ENCODE peak calls at places on chromosomes 12 and 14, in five cellular contexts. J is PC-9, W is GM23248, Q is GM23338, S is PC-3. A is an unnamed sample.

GRCh38 chr12:110745632-110746284 is 3.1 kb upstream of the PPP1CC start:
- DNase-seq in W (no peak), Q (no peak), S (no peak), J (no peak), A (no peak)

GRCh38 chr12:50187084-50187900 is 20.1 kb upstream of the CERS5 start:
- DNase-seq in W (peak; percentile 90), Q (no peak), J (no peak), S (no peak), A (no peak)

GRCh38 chr12:123532808-123533649 is 490 bp downstream of the RILPL1 start:
- DNase-seq in Q (peak; percentile 76), S (peak; percentile 17), W (peak; percentile 74), J (peak; percentile 37), A (peak; percentile 81)

GRCh38 chr14:36975834-36976233 is 196.6 kb downstream of the SLC25A21 start:
- DNase-seq in Q (no peak), S (peak; percentile 56), W (no peak), J (no peak), A (no peak)

GRCh38 chr12:11892065-11892391 is 178.7 kb upstream of the BCL2L14 start:
- DNase-seq in Q (peak; percentile 40), J (no peak), S (no peak), W (no peak), A (no peak)

GRCh38 chr14:105840266-105841021 is 314.1 kb downstream of the TMEM121 start:
- DNase-seq in W (no peak), Q (no peak), S (no peak), J (no peak), A (no peak)

GRCh38 chr12:5166976-5167375 is 123.3 kb downstream of the KCNA5 start:
- DNase-seq in S (peak; percentile 26), W (peak; percentile 88), J (no peak), Q (no peak), A (no peak)

GRCh38 chr12:76422878-76423438 is 74.7 kb upstream of the BBS10 start:
- DNase-seq in W (peak; percentile 64), S (peak; percentile 63), Q (no peak), J (no peak), A (no peak)

GRCh38 chr14:23750357-23750756 is 114.2 kb downstream of the DHRS2 start:
- DNase-seq in Q (no peak), S (no peak), W (no peak), J (no peak), A (no peak)

GRCh38 chr14:72653026-72653425 is 240.9 kb downstream of the DPF3 start:
- DNase-seq in J (no peak), S (no peak), W (peak; percentile 17), Q (no peak), A (no peak)

GRCh38 chr14:21302013-21302857 is 22.4 kb downstream of the RPGRIP1 start:
- DNase-seq in S (no peak), Q (no peak), W (no peak), J (no peak), A (no peak)

GRCh38 chr14:28299227-28299626 is 467.4 kb upstream of the FOXG1 start:
- DNase-seq in W (no peak), S (no peak), Q (no peak), J (no peak), A (no peak)

GRCh38 chr12:87021400-87021799 is 765.2 kb upstream of the MGAT4C start:
- DNase-seq in Q (no peak), J (no peak), W (no peak), S (no peak), A (no peak)

GRCh38 chr12:103634732-103635131 is 47.7 kb downstream of the STAB2 start:
- DNase-seq in W (no peak), Q (no peak), J (no peak), S (no peak), A (no peak)

GRCh38 chr14:52801014-52801708 is 9.8 kb upstream of the GNPNAT1 start:
- DNase-seq in Q (no peak), W (peak; percentile 95), J (no peak), S (peak; percentile 78), A (no peak)

GRCh38 chr12:4934651-4935050 is 24.9 kb downstream of the KCNA1 start:
- DNase-seq in W (peak; percentile 24), S (peak; percentile 30), Q (no peak), J (no peak), A (no peak)

GRCh38 chr14:23093993-23094665 is 807 bp downstream of the ACIN1 start:
- DNase-seq in J (no peak), W (peak; percentile 30), S (no peak), Q (peak; percentile 96), A (no peak)

GRCh38 chr12:121248611-121249010 is 38.7 kb downstream of the P2RX4 start:
- DNase-seq in W (no peak), J (no peak), Q (no peak), S (no peak), A (no peak)

GRCh38 chr14:90513151-90514014 is 116.6 kb downstream of the CALM1 start:
- DNase-seq in W (peak; percentile 39), Q (peak; percentile 75), J (peak; percentile 59), S (peak; percentile 90), A (peak; percentile 71)

GRCh38 chr14:87386453-87386980 is 606.5 kb downstream of the GALC start:
- DNase-seq in Q (no peak), J (no peak), S (no peak), W (no peak), A (no peak)

GRCh38 chr14:57976701-57977100 is 110.8 kb upstream of the SLC35F4 start:
- DNase-seq in J (no peak), S (no peak), W (no peak), Q (no peak), A (no peak)

GRCh38 chr14:57970594-57970993 is 104.7 kb upstream of the SLC35F4 start:
- DNase-seq in W (no peak), J (no peak), S (no peak), Q (no peak), A (no peak)

GRCh38 chr14:57979376-57980048 is 113.6 kb upstream of the SLC35F4 start:
- DNase-seq in S (no peak), Q (no peak), W (no peak), J (no peak), A (no peak)

GRCh38 chr14:57970175-57970574 is 104.3 kb upstream of the SLC35F4 start:
- DNase-seq in W (no peak), S (no peak), Q (no peak), J (no peak), A (no peak)

DNA sequence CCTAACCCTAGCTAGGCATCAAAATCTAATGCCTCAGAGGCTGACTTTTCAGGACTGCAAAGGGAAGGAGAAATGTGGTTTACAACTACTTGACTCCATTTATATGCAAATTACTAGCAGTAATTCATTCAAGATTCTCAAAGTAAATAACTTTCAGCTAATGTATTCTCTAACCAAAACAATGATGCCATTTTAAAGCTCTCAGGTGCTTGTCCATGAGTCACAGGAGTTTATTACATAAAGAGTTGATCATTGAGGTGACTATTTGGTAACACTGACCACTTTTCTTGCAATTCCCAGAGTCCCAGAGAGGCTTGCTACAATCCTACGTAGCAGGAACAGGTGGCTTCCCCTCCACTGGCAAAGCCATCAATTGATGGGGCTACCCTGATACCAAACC is 109.0 kb upstream of the SLC35F4 start:
- DNase-seq in S (no peak), W (no peak), J (no peak), Q (peak; percentile 24), A (no peak)
- H4K20me1 ChIP-seq in S (no peaks in the 10 kb centered on the region), W (no peaks in the 10 kb centered on the region), J (no peaks in the 10 kb centered on the region), Q (no peaks in the 10 kb centered on the region), A (no peaks in the 10 kb centered on the region)

GRCh38 chr12:113099764-113100163 is 35.8 kb downstream of the RASAL1 start:
- DNase-seq in Q (no peak), W (no peak), J (no peak), S (no peak), A (no peak)
- H3F3A ChIP-seq in Q (no peaks in the 10 kb centered on the region), W (no peaks in the 10 kb centered on the region), J (peaks cover 16% of the 10 kb centered on the region), S (no peaks in the 10 kb centered on the region), A (no peaks in the 10 kb centered on the region)

GRCh38 chr12:79644274-79645234 is 46.2 kb downstream of the PAWR start:
- DNase-seq in Q (no peak), S (no peak), W (no peak), J (no peak), A (no peak)
- TF ChIP-seq EZH2 in Q (no peak), S (no peak), W (no peak), J (no peak), A (no peak)

GRCh38 chr12:109450980-109451379 is 26.1 kb downstream of the KCTD10 start:
- DNase-seq in Q (no peak), S (no peak), J (no peak), W (peak; percentile 13), A (no peak)

GRCh38 chr12:109448707-109449390 is 28.3 kb downstream of the KCTD10 start:
- DNase-seq in W (no peak), Q (no peak), J (no peak), S (no peak), A (no peak)

GRCh38 chr12:109452489-109452888 is 24.6 kb downstream of the KCTD10 start:
- DNase-seq in Q (no peak), W (peak; percentile 53), J (no peak), S (no peak), A (no peak)

GRCh38 chr12:109449845-109450532 is 27.1 kb downstream of the KCTD10 start:
- DNase-seq in W (no peak), Q (peak; percentile 69), S (no peak), J (no peak), A (no peak)

GRCh38 chr12:109451400-109451799 is 25.7 kb downstream of the KCTD10 start:
- DNase-seq in Q (no peak), W (no peak), J (no peak), S (no peak), A (no peak)
- H4K20me1 ChIP-seq in Q (peaks cover 5% of the 10 kb centered on the region), W (no peaks in the 10 kb centered on the region), J (peaks cover 12% of the 10 kb centered on the region), S (no peaks in the 10 kb centered on the region), A (peaks cover 8% of the 10 kb centered on the region)